ENCODE peak calls at places on chromosomes 11 and 22, in seven cellular contexts. I is AG09319, W is nephron progenitor cell, B is GM12891, N is left lung, S is iris pigment epithelial cell, K is mesendoderm. Y is an unnamed sample.

GRCh38 chr11:76782526-76783293 is 446 bp upstream of the TSKU start:
- DNase-seq in S (peak; percentile 98), K (peak; percentile 98), W (peak; percentile 94), N (peak; percentile 88), I (peak; percentile 94), B (no peak), Y (peak; percentile 97)

GRCh38 chr22:32991353-32992115 is 66.6 kb downstream of the SYN3 start:
- DNase-seq in N (no peak), S (no peak), W (no peak), I (peak; percentile 4), K (no peak), B (no peak), Y (peak; percentile 25)

GRCh38 chr11:88695701-88696414 is 358.3 kb upstream of the CTSC start:
- DNase-seq in S (no peak), N (no peak), W (peak; percentile 20), K (peak; percentile 12), B (no peak), I (no peak), Y (no peak)

GRCh38 chr11:101030692-101031091 is 98.9 kb downstream of the PGR start:
- DNase-seq in S (no peak), B (no peak), W (no peak), K (no peak), N (no peak), I (no peak), Y (no peak)

GRCh38 chr11:67418476-67419281 is 3.2 kb downstream of the CARNS1 start:
- DNase-seq in K (no peak), S (no peak), I (no peak), W (no peak), B (no peak), N (peak; percentile 83), Y (no peak)

GRCh38 chr11:11978792-11979486 is 29.5 kb downstream of the DKK3 start:
- DNase-seq in K (peak; percentile 86), W (no peak), N (no peak), I (no peak), B (no peak), S (peak; percentile 67), Y (peak; percentile 82)

GRCh38 chr11:33317662-33318061 is 60.5 kb downstream of the HIPK3 start:
- DNase-seq in K (no peak), B (no peak), S (peak; percentile 51), N (no peak), W (no peak), I (no peak), Y (peak; percentile 46)

GRCh38 chr11:17683378-17684161 is 35.8 kb upstream of the MYOD1 start:
- DNase-seq in B (no peak), K (peak; percentile 69), W (no peak), I (no peak), N (no peak), S (peak; percentile 84), Y (peak; percentile 92)

Y was measured in EL.